ENCODE peak calls at places on chromosomes 12 and 14, in six cellular contexts. K is MCF 10A, M is SJCRH30, G is endothelial cell, A is NCI-H1092 treated with DMSO at 0.1 percent for 48 hours, J is HuH-7.5. P is an unnamed sample.

GRCh38 chr14:64943556-64943955 is 1.0 kb upstream of the GPX2 start:
- DNase-seq in K (no peak), M (no peak), G (no peak), A (no peak), J (no peak), P (no peak)

GRCh38 chr14:76138758-76139723 is 12.7 kb upstream of the GPATCH2L start:
- DNase-seq in K (no peak), M (no peak), G (peak; percentile 41), A (no peak), J (no peak), P (no peak)

GRCh38 chr12:78018146-78018910 is 187.6 kb downstream of the NAV3 start:
- DNase-seq in K (peak; percentile 35), M (peak; percentile 55), G (no peak), A (no peak), J (no peak), P (no peak)

GRCh38 chr12:96235497-96235826 is 41.3 kb downstream of the ELK3 start:
- DNase-seq in K (no peak), M (no peak), G (no peak), A (no peak), J (no peak), P (no peak)

GRCh38 chr12:130081420-130081819 is 80.8 kb upstream of the FZD10 start:
- DNase-seq in K (no peak), M (no peak), G (no peak), A (no peak), J (no peak), P (no peak)

GRCh38 chr12:74401035-74401434 is 136.6 kb upstream of the ATXN7L3B start:
- DNase-seq in K (no peak), M (no peak), G (no peak), A (no peak), J (no peak), P (no peak)

GRCh38 chr14:94769413-94770250 is at the start of gene GSC:
- DNase-seq in K (no peak), M (peak; percentile 36), G (peak; percentile 40), A (peak; percentile 58), J (no peak), P (no peak)

GRCh38 chr14:37434867-37435266 is 160.2 kb downstream of the FOXA1 start:
- DNase-seq in K (no peak), M (no peak), G (no peak), A (no peak), J (no peak), P (no peak)

GRCh38 chr14:30861200-30861599 is 13.2 kb upstream of the COCH start:
- DNase-seq in K (no peak), M (no peak), G (no peak), A (no peak), J (no peak), P (no peak)

GRCh38 chr14:68503186-68503825 is 289.6 kb downstream of the ZFP36L1 start:
- DNase-seq in K (no peak), M (no peak), G (no peak), A (no peak), J (no peak), P (peak; percentile 36)

GRCh38 chr12:49891476-49891875 is 12.2 kb downstream of the FAIM2 start:
- DNase-seq in K (no peak), M (no peak), G (no peak), A (no peak), J (no peak), P (no peak)

GRCh38 chr12:111438501-111438900 is 32.8 kb downstream of the SH2B3 start:
- DNase-seq in K (peak; percentile 82), M (peak; percentile 41), G (peak; percentile 4), A (no peak), J (no peak), P (no peak)

P was measured in Caco-2.